ENCODE peak calls at places on chromosomes 16 and 17, in seven cellular contexts. G is GM13976, Z is breast epithelium, Q is natural killer cell, V is tibial artery, Y is right lobe of liver, A is neural crest cell. D is an unnamed sample.

GRCh38 chr16:10037771-10038170 is 144.5 kb downstream of the GRIN2A start:
- DNase-seq in V (no peak), G (no peak), A (no peak), Q (no peak), Z (no peak), Y (no peak), D (no peak)

GRCh38 chr17:64448665-64449512 is at the start of gene MILR1:
- DNase-seq in G (peak), Y (no peak), A (no peak), V (peak), Z (no peak), Q (no peak), D (peak)

GRCh38 chr16:17312100-17312732 is 158.5 kb downstream of the XYLT1 start:
- DNase-seq in Q (no peak), A (no peak), G (no peak), Z (peak), V (no peak), Y (no peak), D (peak)

GRCh38 chr17:29712677-29713076 is 90.0 kb upstream of the CORO6 start:
- DNase-seq in Y (no peak), V (no peak), Q (no peak), A (no peak), G (no peak), Z (no peak), D (no peak)

GRCh38 chr16:66924527-66925321 is 611 bp downstream of the RRAD start:
- DNase-seq in Y (no peak), G (peak), Z (no peak), A (peak), V (no peak), Q (peak), D (no peak)

GRCh38 chr16:89923640-89924297 is 627 bp downstream of the TUBB3 start:
- DNase-seq in Y (no peak), Q (no peak), Z (no peak), G (no peak), A (peak), V (no peak), D (no peak)

GRCh38 chr17:43702636-43703035 is 40.9 kb upstream of the MEOX1 start:
- DNase-seq in Z (no peak), V (no peak), A (no peak), Q (no peak), G (no peak), Y (no peak), D (no peak)

GRCh38 chr17:17911003-17911613 is 61.1 kb downstream of the TOM1L2 start:
- DNase-seq in V (no peak), Z (no peak), G (no peak), Q (no peak), A (peak), Y (no peak), D (no peak)

GRCh38 chr17:40303706-40304450 is 5.1 kb upstream of the RARA start:
- DNase-seq in Q (no peak), A (no peak), Z (no peak), G (no peak), Y (peak), V (no peak), D (no peak)

GRCh38 chr16:67661101-67661661 is 421 bp downstream of the PARD6A start:
- DNase-seq in G (no peak), V (no peak), Q (no peak), Z (no peak), A (no peak), Y (no peak), D (no peak)

GRCh38 chr17:82520041-82520910 is 744 bp downstream of the FOXK2 start:
- DNase-seq in Q (peak), G (peak), Y (peak), A (peak), V (no peak), Z (no peak), D (no peak)

GRCh38 chr17:80899402-80900268 is 92.0 kb upstream of the CHMP6 start:
- DNase-seq in Y (peak), A (peak), G (peak), Z (no peak), Q (peak), V (no peak), D (peak)

GRCh38 chr16:67199808-67200198 is 872 bp downstream of the ELMO3 start:
- DNase-seq in G (peak), V (no peak), Q (no peak), A (no peak), Y (no peak), Z (no peak), D (no peak)

GRCh38 chr17:81342700-81343070 is 47.6 kb upstream of the SLC38A10 start:
- DNase-seq in Y (no peak), Q (no peak), V (no peak), Z (no peak), G (no peak), A (no peak), D (no peak)

GRCh38 chr16:50172195-50172922 is 19.3 kb downstream of the TENT4B start:
- DNase-seq in V (no peak), Y (no peak), A (no peak), G (no peak), Z (no peak), Q (no peak), D (no peak)

GRCh38 chr17:54153423-54153822 is 330.7 kb downstream of the KIF2B start:
- DNase-seq in V (no peak), Z (no peak), A (no peak), Y (no peak), Q (no peak), G (no peak), D (no peak)
- TF ChIP-seq CTCF in V (no peak), Z (no peak), A (no peak), Y (no peak), Q (no peak), G (no peak), D (no peak)

DNA sequence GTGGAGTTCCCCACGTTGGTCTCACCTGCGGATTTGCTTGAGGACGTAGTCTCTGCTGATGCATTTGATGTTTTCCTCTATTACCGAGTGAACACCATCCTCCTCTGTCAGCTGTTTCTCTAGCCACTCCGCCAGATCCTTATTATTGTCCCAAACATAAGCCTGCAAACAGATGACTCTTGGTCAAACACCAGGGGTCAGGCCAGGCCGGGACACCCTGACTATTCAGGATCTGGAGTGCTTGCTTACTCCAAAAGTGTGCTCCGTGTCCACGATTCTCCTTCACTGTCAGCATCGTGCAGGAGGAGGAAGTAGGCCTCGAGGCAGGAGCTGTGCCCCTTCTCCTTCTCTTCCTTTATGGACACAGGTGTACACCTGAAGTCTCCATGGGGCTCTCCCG is 140.2 kb downstream of the AATF start:
- DNase-seq in G (no peak), Z (peak), A (no peak), V (no peak), Q (no peak), Y (no peak), D (no peak)
- TF ChIP-seq CTCF in G (no peak), Z (no peak), A (peak), V (no peak), Q (no peak), Y (no peak), D (no peak)

DNA sequence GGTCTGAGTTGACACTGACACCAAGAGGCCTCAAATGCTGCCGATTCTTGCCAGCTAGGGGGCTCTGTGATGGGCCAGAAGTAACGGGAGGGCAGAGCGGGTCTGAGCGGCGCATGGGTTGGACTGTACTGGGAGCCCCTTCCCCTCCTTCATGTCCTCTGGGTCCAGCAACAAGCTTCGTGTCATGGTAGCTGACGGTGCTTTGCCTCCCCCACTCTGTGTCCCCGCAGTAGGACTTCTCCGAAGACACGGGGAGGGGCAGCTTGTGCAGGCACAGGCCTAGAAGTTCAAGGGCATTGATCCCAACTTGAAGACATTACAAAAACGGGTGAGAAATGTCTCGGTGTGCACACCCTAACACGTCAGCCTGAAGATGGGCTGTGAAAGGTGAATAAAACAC is 39.8 kb upstream of the DNAH17 start:
- DNase-seq in Y (no peak), G (no peak), Q (no peak), V (no peak), Z (no peak), A (no peak), D (no peak)
- TF ChIP-seq CTCF in Y (no peak), G (no peak), Q (no peak), V (no peak), Z (no peak), A (no peak), D (no peak)

DNA sequence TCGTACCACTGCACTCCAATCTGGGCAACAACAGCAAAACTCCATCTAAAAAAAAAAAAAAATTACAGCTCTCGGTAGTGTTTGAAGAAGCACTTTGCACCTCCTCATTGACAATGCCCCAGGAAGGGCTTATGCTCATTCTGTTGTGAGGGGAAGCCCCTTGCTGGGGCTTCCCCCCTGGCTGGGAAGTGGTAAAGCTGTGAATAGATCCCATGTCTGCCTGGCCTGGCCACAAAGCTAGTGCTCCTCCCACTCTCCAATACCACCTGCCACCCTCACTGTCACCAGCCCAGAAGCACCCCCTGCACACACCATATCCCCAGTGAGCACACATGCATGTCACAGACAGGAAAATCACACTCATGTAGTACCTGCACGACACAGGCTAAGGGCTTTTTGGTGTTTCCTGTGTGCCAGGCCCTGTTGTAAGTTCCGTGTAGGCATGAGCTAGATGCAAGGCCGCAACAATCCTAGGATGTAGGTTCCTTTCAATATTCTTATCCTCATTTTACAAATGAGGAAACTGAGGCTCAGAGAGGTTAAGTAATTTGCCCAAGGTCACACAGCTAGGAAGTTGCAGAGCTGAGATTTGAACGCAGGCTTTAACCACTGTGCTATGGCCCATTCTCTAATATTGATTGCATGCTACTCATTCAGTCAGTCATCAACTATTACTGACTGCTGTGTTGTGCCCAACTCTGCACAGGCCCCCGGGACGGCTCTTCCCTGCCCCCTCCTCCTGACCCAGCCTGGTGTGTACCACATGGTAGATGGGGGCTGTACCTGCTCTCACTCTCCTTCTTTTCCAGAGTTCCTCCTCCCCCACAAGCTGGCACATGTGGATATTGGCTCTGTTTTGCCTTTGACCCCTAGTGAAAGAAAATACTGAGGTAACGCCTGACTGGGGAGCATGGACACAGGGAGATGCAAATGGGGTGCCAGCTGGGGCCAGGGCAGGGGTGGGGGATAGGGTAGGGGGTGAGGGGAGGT is 11.9 kb upstream of the COL1A1 start:
- DNase-seq in A (no peak), Y (no peak), Q (peak), V (peak), G (peak), Z (no peak), D (no peak)
- TF ChIP-seq CTCF in A (no peak), Y (no peak), Q (no peak), V (no peak), G (peak), Z (no peak), D (no peak)

GRCh38 chr16:78553268-78554044 is 454.0 kb downstream of the WWOX start:
- DNase-seq in A (no peak), Q (no peak), Y (no peak), Z (no peak), G (no peak), V (no peak), D (no peak)
- TF ChIP-seq CTCF in A (no peak), Q (no peak), Y (no peak), Z (no peak), G (no peak), V (no peak), D (no peak)

DNA sequence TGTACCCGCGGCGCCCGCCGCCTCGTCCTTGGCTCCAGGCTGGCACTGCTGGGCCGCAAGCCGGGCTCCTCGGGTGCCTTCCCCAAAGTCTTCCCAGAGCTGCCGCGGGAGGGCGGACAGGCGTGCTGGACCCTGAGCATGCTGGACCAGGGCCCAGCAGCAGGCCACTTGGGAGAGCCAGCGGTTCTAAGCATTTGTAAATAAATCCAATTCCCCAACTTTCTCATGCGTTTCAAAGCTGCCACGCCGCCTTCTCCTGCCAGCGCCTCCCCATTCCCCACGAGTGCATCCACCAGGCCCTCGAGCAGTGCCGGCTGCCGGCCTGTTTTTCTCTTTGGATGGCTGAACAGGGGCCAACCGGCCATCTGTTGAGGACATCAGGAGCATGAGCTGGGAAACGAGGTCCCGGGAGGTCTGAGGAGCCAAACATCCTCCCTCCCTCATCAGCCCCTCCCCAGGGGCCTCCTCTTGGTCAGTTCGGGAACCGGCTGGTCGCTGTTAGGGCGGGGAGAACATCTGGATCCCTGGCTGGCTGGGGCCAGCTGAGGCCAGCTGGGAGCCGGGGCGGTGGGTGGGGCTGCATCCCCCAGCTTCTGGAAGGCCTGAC is 20.6 kb upstream of the PABPN1L start:
- DNase-seq in V (peak), Z (no peak), G (no peak), Q (no peak), Y (no peak), A (no peak), D (no peak)
- TF ChIP-seq CTCF in V (no peak), Z (no peak), G (no peak), Q (no peak), Y (no peak), A (no peak), D (no peak)

GRCh38 chr17:7632492-7632894 is 2.6 kb downstream of the SHBG start:
- DNase-seq in G (no peak), V (no peak), Y (peak), Z (no peak), A (no peak), Q (no peak), D (peak)

GRCh38 chr17:7629939-7630571 is at the start of gene SHBG:
- DNase-seq in Z (no peak), V (no peak), Y (no peak), Q (no peak), A (no peak), G (no peak), D (no peak)

GRCh38 chr17:7631398-7632380 is 1.8 kb downstream of the SHBG start:
- DNase-seq in Z (no peak), G (peak), A (no peak), V (no peak), Y (peak), Q (no peak), D (no peak)

GRCh38 chr17:7634384-7634783 is 4.4 kb downstream of the SHBG start:
- DNase-seq in Z (no peak), A (peak), Q (no peak), V (no peak), G (peak), Y (no peak), D (no peak)

DNA sequence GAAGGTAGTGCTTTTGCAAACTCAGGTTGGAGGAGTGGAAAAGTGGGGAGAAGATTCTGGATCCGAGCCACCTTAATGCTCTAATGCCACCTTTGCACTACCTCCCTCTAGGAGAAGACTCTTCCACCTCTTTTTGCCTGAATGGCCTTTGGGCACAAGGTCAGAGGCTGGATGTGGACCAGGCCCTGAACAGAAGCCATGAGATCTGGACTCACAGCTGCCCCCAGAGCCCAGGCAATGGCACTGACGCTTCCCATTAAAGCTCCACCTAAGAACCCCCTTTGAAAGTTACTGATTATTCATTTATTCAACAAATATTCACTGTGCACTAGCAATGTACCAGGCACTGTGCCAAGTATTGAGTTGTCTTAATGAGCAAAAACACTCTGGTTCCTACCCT is 3.2 kb downstream of the SHBG start:
- DNase-seq in G (no peak), Q (no peak), Y (peak), A (no peak), V (no peak), Z (no peak), D (no peak)
- TF ChIP-seq CTCF in G (no peak), Q (no peak), Y (peak), A (no peak), V (no peak), Z (no peak), D (no peak)

GRCh38 chr16:30458561-30459394 is 13.1 kb upstream of the SEPHS2 start:
- DNase-seq in A (no peak), Q (peak), Z (no peak), G (peak), Y (no peak), V (no peak), D (peak)
- TF ChIP-seq CTCF in A (no peak), Q (no peak), Z (no peak), G (no peak), Y (no peak), V (no peak), D (no peak)

DNA sequence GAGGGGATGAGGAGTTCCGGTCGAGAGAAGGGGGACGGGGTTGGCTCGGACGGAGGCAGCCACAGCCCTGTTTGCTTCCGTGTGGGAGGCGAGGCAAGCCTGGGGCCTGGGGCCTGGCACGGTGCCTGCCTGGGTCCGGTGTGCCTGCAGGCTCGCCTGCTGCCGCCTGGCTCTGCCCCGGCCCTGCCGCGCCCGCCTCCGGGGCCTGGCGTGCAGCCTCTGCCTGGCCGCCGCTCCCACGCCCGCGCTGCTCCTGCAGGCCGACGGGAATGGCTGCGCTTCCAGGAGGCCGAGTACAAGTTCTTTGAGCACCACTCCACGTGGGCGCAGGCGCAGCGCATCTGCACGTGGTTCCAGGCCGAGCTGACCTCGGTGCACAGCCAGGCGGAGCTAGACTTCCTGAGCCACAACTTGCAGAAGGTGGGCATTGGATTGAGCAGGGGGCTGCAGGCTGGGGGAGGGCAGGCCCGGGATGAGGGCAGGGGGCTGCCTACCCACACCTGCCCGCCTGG is 53.1 kb downstream of the MRC2 start:
- DNase-seq in Z (no peak), Q (no peak), Y (no peak), G (no peak), V (no peak), A (no peak), D (no peak)
- TF ChIP-seq CTCF in Z (peak), Q (no peak), Y (no peak), G (no peak), V (no peak), A (no peak), D (no peak)

DNA sequence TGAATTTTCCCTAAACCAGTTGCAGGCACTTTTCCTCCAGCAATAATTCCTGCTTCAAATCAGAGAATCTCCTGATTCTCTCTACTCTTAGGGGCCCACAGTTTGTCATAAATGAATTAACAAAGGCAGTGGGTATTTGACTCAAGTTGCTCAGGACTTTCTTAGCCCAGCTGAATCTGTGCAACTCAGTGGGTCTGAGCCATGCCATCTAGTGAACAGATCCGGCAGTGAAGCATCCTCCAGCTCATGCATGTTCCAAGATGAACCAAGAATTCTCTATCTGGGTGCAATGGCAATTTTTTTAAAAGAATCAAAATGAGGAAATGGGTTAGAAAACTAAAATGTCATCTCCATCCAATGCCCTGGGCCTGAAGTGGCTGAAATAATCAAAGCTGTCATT is 575.2 kb upstream of the CDH11 start:
- DNase-seq in Z (no peak), G (no peak), Y (no peak), V (no peak), A (no peak), Q (no peak), D (no peak)
- TF ChIP-seq CTCF in Z (no peak), G (no peak), Y (no peak), V (no peak), A (no peak), Q (no peak), D (no peak)

D was measured in CD14-positive monocyte.